ENCODE peak calls at places on chromosomes 3 and 15, in four cellular contexts. V, C, Q and U are unnamed samples.

GRCh38 chr3:149605902-149606301 is 51.9 kb downstream of the WWTR1 start:
- DNase-seq in V (no peak), C (peak), Q (no peak), U (no peak)

GRCh38 chr3:127425505-127426443 is 137.9 kb upstream of the PRR20G start:
- DNase-seq in V (no peak), C (no peak), Q (no peak), U (no peak)

GRCh38 chr15:90463381-90463780 is 66.3 kb upstream of the CRTC3 start:
- DNase-seq in V (no peak), C (peak), Q (peak), U (no peak)

GRCh38 chr15:53074221-53074620 is 284.1 kb upstream of the ONECUT1 start:
- DNase-seq in V (no peak), C (no peak), Q (no peak), U (no peak)

GRCh38 chr3:89038864-89039263 is 68.6 kb upstream of the EPHA3 start:
- DNase-seq in V (no peak), C (no peak), Q (no peak), U (no peak)

GRCh38 chr3:59121346-59122144 is 71.7 kb upstream of the CFAP20DC start:
- DNase-seq in V (no peak), C (no peak), Q (no peak), U (no peak)

GRCh38 chr3:114624676-114625181 is 330.9 kb downstream of the TIGIT start:
- DNase-seq in V (peak), C (peak), Q (no peak), U (peak)

GRCh38 chr15:74434260-74434915 is 630 bp upstream of the SEMA7A start:
- DNase-seq in V (no peak), C (peak), Q (no peak), U (no peak)

GRCh38 chr3:27253831-27254230 is 115.4 kb downstream of the NEK10 start:
- DNase-seq in V (peak), C (peak), Q (peak), U (peak)

GRCh38 chr3:42980909-42981308 is 1.8 kb downstream of the GASK1A start:
- DNase-seq in V (no peak), C (no peak), Q (no peak), U (no peak)

GRCh38 chr15:42156266-42156922 is at the start of gene PLA2G4F:
- DNase-seq in V (peak), C (no peak), Q (no peak), U (no peak)

GRCh38 chr3:172848910-172849309 is 98.4 kb downstream of the ECT2 start:
- DNase-seq in V (no peak), C (peak), Q (no peak), U (no peak)

GRCh38 chr3:13767030-13767429 is 112.8 kb downstream of the WNT7A start:
- DNase-seq in V (no peak), C (no peak), Q (no peak), U (no peak)

GRCh38 chr3:186097663-186098451 is 11.0 kb downstream of the ETV5 start:
- DNase-seq in V (peak), C (peak), Q (no peak), U (peak)

GRCh38 chr3:71066849-71067261 is 516.7 kb downstream of the FOXP1 start:
- DNase-seq in V (no peak), C (peak), Q (no peak), U (peak)

GRCh38 chr3:195048059-195048905 is 222.7 kb downstream of the XXYLT1 start:
- DNase-seq in V (no peak), C (no peak), Q (no peak), U (no peak)

GRCh38 chr3:161389445-161390036 is 18.2 kb upstream of the SPTSSB start:
- DNase-seq in V (no peak), C (no peak), Q (no peak), U (no peak)

GRCh38 chr15:31360843-31361763 is 34.5 kb downstream of the KLF13 start:
- DNase-seq in V (peak), C (no peak), Q (peak), U (peak)

GRCh38 chr15:75238150-75238549 is 20.0 kb upstream of the GOLGA6C start:
- DNase-seq in V (no peak), C (no peak), Q (no peak), U (no peak)

GRCh38 chr15:82951472-82952155 is 906 bp downstream of the HOMER2 start:
- DNase-seq in V (peak), C (no peak), Q (peak), U (no peak)

GRCh38 chr3:15102256-15102655 is 3.3 kb upstream of the RBSN start:
- DNase-seq in V (peak), C (no peak), Q (no peak), U (no peak)

GRCh38 chr15:56411122-56411749 is 46.0 kb downstream of the TEX9 start:
- DNase-seq in V (no peak), C (peak), Q (no peak), U (no peak)

GRCh38 chr3:53162672-53163458 is 1.9 kb downstream of the PRKCD start:
- DNase-seq in V (peak), C (no peak), Q (no peak), U (peak)

GRCh38 chr15:74642724-74643367 is 27.2 kb downstream of the CLK3 start:
- DNase-seq in V (no peak), C (peak), Q (no peak), U (no peak)

GRCh38 chr15:85742186-85742751 is 52.5 kb downstream of the KLHL25 start:
- DNase-seq in V (no peak), C (peak), Q (no peak), U (no peak)

GRCh38 chr15:38721549-38721948 is 156.9 kb upstream of the RASGRP1 start:
- DNase-seq in V (no peak), C (peak), Q (no peak), U (no peak)

GRCh38 chr3:109081746-109082510 is 36.0 kb downstream of the MORC1 start:
- DNase-seq in V (peak), C (peak), Q (peak), U (peak)

GRCh38 chr3:131591394-131591990 is 88.7 kb upstream of the MRPL3 start:
- DNase-seq in V (no peak), C (peak), Q (no peak), U (no peak)

GRCh38 chr3:128481438-128481942 is 11.5 kb downstream of the GATA2 start:
- DNase-seq in V (no peak), C (no peak), Q (no peak), U (no peak)

GRCh38 chr15:92247649-92248242 is 145.9 kb upstream of the ST8SIA2 start:
- DNase-seq in V (no peak), C (no peak), Q (no peak), U (no peak)

GRCh38 chr3:56737001-56737400 is 53.9 kb upstream of the TASOR start:
- DNase-seq in V (no peak), C (no peak), Q (no peak), U (no peak)

GRCh38 chr3:125245521-125245920 is 33.0 kb upstream of the SLC12A8 start:
- DNase-seq in V (no peak), C (peak), Q (no peak), U (no peak)

GRCh38 chr15:57044961-57045360 is 126.5 kb downstream of the TCF12 start:
- DNase-seq in V (no peak), C (no peak), Q (no peak), U (no peak)

GRCh38 chr3:52829906-52830463 is 487 bp downstream of the ITIH4 start:
- DNase-seq in V (peak), C (no peak), Q (no peak), U (no peak)

GRCh38 chr15:34217587-34218225 is 7.1 kb upstream of the EMC4 start:
- DNase-seq in V (no peak), C (peak), Q (no peak), U (no peak)

GRCh38 chr15:79844221-79844620 is 52.6 kb downstream of the MTHFS start:
- DNase-seq in V (no peak), C (no peak), Q (no peak), U (no peak)

GRCh38 chr3:49702672-49703071 is 13.3 kb downstream of the RNF123 start:
- DNase-seq in V (no peak), C (no peak), Q (no peak), U (no peak)

GRCh38 chr3:49700014-49700413 is 10.7 kb downstream of the RNF123 start:
- DNase-seq in V (no peak), C (no peak), Q (no peak), U (no peak)

GRCh38 chr3:49700453-49701128 is 11.2 kb downstream of the RNF123 start:
- DNase-seq in V (no peak), C (no peak), Q (no peak), U (no peak)

GRCh38 chr3:49703443-49703927 is 14.1 kb downstream of the RNF123 start:
- DNase-seq in V (peak), C (peak), Q (peak), U (peak)

DNA sequence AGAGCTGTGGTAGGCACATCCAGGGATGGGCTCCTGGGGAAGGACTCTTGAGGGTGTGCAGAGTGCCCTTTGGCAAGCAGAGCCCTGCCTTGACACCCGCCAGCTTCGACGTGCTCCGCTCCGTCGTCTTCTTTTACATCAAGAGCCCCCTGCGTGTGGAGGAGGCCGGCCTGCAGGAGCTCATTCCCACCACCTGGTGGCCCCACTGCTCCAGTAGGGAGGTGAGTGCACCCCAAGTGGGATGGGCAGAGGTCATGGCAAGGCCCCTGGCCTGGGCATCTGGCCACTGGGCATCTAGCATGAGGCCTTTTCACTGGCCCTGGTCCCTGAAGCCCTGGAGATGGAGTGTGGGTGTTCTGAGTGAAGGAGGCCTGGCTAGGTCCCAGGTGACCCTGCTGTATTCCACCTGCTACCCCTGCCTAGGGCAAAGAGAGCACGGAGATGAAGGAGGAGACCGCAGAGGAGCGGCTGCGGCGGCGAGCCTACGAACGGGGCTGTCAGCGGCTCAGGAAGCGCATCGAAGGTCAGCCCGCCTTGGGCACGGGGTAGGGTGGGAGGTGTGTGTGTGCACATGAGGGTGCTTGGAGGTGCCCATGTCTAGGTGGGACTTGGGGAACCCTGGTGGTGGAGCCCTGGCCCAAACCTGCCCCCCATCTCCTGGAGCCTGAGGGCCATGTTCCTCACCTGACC is 12.2 kb downstream of the RNF123 start:
- DNase-seq in V (no peak), C (no peak), Q (no peak), U (peak)
- TF ChIP-seq CTCF in V (no peak), C (peak), Q (peak), U (peak)

GRCh38 chr3:197802505-197803459 is 11.7 kb downstream of the LRCH3 start:
- DNase-seq in V (no peak), C (no peak), Q (no peak), U (no peak)
- TF ChIP-seq CTCF in V (no peak), C (peak), Q (peak), U (peak)

GRCh38 chr3:76044601-76045600 is 259.6 kb upstream of the ZNF717 start:
- DNase-seq in V (peak), C (peak), Q (peak), U (peak)
- TF ChIP-seq CTCF in V (peak), C (peak), Q (peak), U (peak)

GRCh38 chr3:98801042-98801747 is 38.1 kb downstream of the ST3GAL6 start:
- DNase-seq in V (no peak), C (no peak), Q (no peak), U (no peak)
- TF ChIP-seq CTCF in V (no peak), C (peak), Q (no peak), U (no peak)

DNA sequence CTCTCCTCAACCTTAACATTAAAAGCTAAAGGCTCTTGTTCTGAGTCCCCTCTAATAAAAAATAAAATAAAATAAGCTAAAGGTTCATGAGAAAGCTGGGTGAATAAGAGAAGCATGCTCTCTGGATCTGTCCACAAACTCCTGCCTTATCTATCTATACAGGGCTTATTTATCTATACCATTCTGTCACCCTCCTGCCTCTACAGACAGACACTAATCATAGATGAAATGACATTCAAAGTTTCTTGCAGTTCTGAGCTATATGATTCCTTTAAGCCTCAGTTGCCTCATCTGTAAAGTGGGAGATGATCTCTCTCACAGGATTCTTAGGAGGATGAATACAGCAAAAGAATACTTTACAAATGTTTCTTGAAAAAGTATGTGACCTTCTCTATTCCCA is 4.4 kb downstream of the SUMF1 start:
- DNase-seq in V (no peak), C (no peak), Q (no peak), U (no peak)
- TF ChIP-seq CTCF in V (no peak), C (no peak), Q (no peak), U (no peak)

DNA sequence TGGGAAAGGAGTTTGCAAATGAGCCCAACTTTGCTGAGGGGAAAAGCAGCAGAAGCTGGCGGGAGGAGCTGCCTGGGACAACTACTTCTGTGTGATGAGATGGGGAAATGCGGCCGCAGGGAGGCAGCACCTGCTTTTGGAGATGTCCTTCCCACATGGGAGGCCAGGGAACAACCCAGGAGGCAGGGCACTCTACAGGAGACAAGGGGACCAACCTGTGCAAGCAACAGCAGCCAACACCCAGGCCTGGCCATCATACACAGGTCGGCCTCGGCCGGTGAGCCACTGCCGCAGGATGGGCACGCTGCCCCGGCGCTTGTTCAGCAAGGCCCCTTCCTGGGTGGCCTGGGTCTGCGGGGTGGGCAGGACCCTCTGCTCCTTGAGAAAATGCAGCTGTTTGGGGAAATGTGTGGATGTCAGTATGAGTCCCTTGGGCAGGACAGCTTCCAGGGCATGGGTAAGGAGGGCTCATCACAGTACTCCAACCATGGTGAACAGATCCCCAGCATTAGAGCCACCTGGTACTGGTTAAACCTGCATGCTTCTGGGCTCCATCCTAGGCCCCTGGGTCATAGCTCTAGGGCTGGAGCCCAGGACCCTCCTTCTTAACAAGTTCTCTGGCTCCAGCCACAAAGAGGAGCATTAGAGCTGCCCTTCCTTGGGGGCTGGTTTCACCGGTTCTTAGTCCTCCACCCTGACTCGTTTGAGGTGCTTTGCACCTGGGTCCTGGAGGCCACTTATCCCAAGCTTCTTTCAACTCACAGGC is 11.6 kb downstream of the EPB42 start:
- DNase-seq in V (peak), C (no peak), Q (peak), U (peak)
- TF ChIP-seq CTCF in V (no peak), C (peak), Q (no peak), U (no peak)